ENCODE peak calls at places on chromosomes 11 and 22, in nine cellular contexts. W is CD4-positive, CD25-positive, alpha-beta regulatory T cell; F is neuronal stem cell; M is substantia nigra; N is thoracic aorta; E is CD8-positive, alpha-beta memory T cell; I is cardiac muscle cell; O is upper lobe of right lung; B is mesendoderm. Q is an unnamed sample.

GRCh38 chr11:69702239-69702668 is 1.6 kb downstream of the FGF19 start:
- DNase-seq in F (no peak), I (no peak), N (no peak), M (no peak), W (no peak), E (no peak), O (no peak), B (peak), Q (no peak)

GRCh38 chr11:111357150-111358037 is 21.7 kb downstream of the POU2AF1 start:
- DNase-seq in O (no peak), M (no peak), B (peak), F (no peak), E (no peak), N (no peak), I (no peak), W (no peak), Q (no peak)

GRCh38 chr11:93614111-93614784 is 47.2 kb upstream of the CEP295 start:
- DNase-seq in O (no peak), B (peak), M (no peak), E (peak), I (no peak), F (no peak), N (no peak), W (no peak), Q (no peak)

GRCh38 chr11:62770778-62771143 is 435 bp upstream of the TAF6L start:
- DNase-seq in E (no peak), N (no peak), B (no peak), O (no peak), M (peak), F (no peak), W (no peak), I (no peak), Q (no peak)

GRCh38 chr11:7672960-7673723 is at the start of gene CYB5R2:
- DNase-seq in W (no peak), F (peak), O (peak), M (peak), I (peak), B (peak), E (no peak), N (peak), Q (no peak)

GRCh38 chr11:2694495-2694894 is 5.3 kb downstream of the KCNQ1OT1 start:
- DNase-seq in N (no peak), M (no peak), O (no peak), W (no peak), B (no peak), I (no peak), F (no peak), E (no peak), Q (no peak)

GRCh38 chr11:69293819-69294505 is at the start of gene MYEOV:
- DNase-seq in M (no peak), N (no peak), B (peak), O (peak), W (no peak), I (no peak), F (no peak), E (no peak), Q (no peak)

GRCh38 chr22:39316440-39317083 is 2.9 kb downstream of the RPL3 start:
- DNase-seq in M (peak), E (peak), F (peak), B (peak), I (peak), N (no peak), O (peak), W (peak), Q (peak)

GRCh38 chr11:130020323-130020722 is 17.7 kb upstream of the PRDM10 start:
- DNase-seq in O (no peak), I (no peak), M (no peak), W (no peak), F (no peak), B (peak), N (no peak), E (no peak), Q (no peak)

GRCh38 chr11:122189259-122189658 is 73.2 kb upstream of the BLID start:
- DNase-seq in N (no peak), F (no peak), O (no peak), B (no peak), M (no peak), E (no peak), W (no peak), I (no peak), Q (no peak)

GRCh38 chr11:120565436-120566155 is 54.0 kb downstream of the GRIK4 start:
- DNase-seq in W (no peak), F (no peak), E (no peak), N (no peak), B (peak), M (no peak), I (no peak), O (no peak), Q (no peak)

GRCh38 chr11:78635814-78636506 is 61.3 kb upstream of the NARS2 start:
- DNase-seq in M (no peak), O (no peak), B (no peak), W (no peak), N (no peak), F (no peak), E (no peak), I (no peak), Q (no peak)

GRCh38 chr11:20566591-20567434 is 32.6 kb upstream of the SLC6A5 start:
- DNase-seq in W (no peak), M (no peak), F (no peak), E (no peak), O (no peak), B (no peak), I (no peak), N (no peak), Q (no peak)

GRCh38 chr11:6618117-6619020 is 853 bp downstream of the TPP1 start:
- DNase-seq in E (peak), O (peak), I (no peak), N (no peak), M (peak), B (peak), F (no peak), W (peak), Q (no peak)

GRCh38 chr11:75771646-75772410 is 3.2 kb downstream of the DGAT2 start:
- DNase-seq in W (no peak), I (no peak), B (no peak), E (no peak), O (peak), F (no peak), N (peak), M (no peak), Q (no peak)

GRCh38 chr22:37169947-37170688 is 17.9 kb downstream of the C1QTNF6 start:
- DNase-seq in O (peak), N (no peak), M (no peak), B (no peak), E (peak), F (no peak), I (no peak), W (no peak), Q (peak)

GRCh38 chr22:37166675-37167066 is 17.0 kb upstream of the IL2RB start:
- DNase-seq in E (peak), F (peak), M (peak), O (peak), B (peak), I (peak), N (peak), W (peak), Q (peak)

GRCh38 chr22:37169412-37169811 is 18.6 kb downstream of the C1QTNF6 start:
- DNase-seq in E (no peak), B (no peak), M (no peak), N (no peak), I (no peak), W (no peak), F (no peak), O (no peak), Q (peak)

GRCh38 chr22:37167176-37167980 is 17.7 kb upstream of the IL2RB start:
- DNase-seq in B (no peak), M (no peak), F (no peak), I (no peak), W (no peak), O (peak), N (no peak), E (no peak), Q (peak)

DNA sequence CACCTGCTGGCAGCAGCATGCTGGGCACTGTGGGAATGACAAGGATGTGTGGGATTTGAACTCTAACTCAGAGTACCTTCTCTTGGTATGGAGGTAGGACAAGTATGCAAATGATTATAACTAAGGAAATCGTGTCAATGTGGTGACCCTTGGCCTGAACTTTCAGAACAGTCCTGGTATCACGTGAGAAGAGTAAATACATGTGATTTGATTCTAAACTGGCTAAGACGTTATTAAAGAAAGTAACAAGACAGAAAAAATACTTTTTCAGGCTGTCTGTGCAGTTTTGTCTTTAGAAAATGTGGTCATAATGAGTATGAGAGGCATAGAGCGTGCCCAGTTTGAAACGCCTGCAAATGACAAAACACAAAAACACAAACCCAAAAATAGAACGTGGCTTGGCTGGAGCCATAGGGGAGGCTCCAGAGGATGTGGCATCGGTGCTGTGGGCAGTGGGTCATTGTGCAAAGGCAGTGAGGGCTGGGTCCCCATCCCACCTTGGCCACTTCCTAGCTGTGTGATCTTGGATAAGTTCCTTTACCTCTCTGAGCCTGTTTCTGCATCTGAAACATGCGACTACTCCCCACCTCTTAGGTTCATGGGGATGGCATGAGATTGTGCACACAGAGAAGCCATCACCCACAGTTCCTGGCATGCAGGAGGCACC is 18.4 kb upstream of the IL2RB start:
- DNase-seq in B (no peak), M (no peak), E (no peak), N (no peak), I (no peak), W (no peak), O (no peak), F (no peak), Q (peak)
- H3K27ac ChIP-seq in B (no peak), M (no peak), E (peak), N (no peak), I (no peak), W (peak), O (peak), F (no peak), Q (no peak)

GRCh38 chr11:16985297-16985696 is 28.9 kb downstream of the PLEKHA7 start:
- DNase-seq in N (no peak), E (no peak), M (no peak), F (no peak), I (no peak), B (no peak), O (no peak), W (no peak), Q (no peak)

GRCh38 chr11:16984229-16984628 is 30.0 kb downstream of the PLEKHA7 start:
- DNase-seq in E (no peak), B (no peak), O (no peak), I (no peak), W (no peak), M (no peak), F (no peak), N (no peak), Q (no peak)

GRCh38 chr11:16987205-16987568 is 27.0 kb downstream of the PLEKHA7 start:
- DNase-seq in O (no peak), I (peak), B (no peak), E (no peak), M (no peak), W (no peak), F (no peak), N (no peak), Q (no peak)

GRCh38 chr11:16989554-16989953 is 24.7 kb downstream of the PLEKHA7 start:
- DNase-seq in F (no peak), I (no peak), B (no peak), E (no peak), O (no peak), N (no peak), W (no peak), M (no peak), Q (no peak)

GRCh38 chr11:16986434-16987204 is 27.6 kb downstream of the PLEKHA7 start:
- DNase-seq in F (no peak), B (peak), N (no peak), I (no peak), M (no peak), O (peak), E (peak), W (no peak), Q (no peak)
- H3K27ac ChIP-seq in F (no peak), B (no peak), N (no peak), I (no peak), M (no peak), O (peak), E (no peak), W (no peak), Q (no peak)

DNA sequence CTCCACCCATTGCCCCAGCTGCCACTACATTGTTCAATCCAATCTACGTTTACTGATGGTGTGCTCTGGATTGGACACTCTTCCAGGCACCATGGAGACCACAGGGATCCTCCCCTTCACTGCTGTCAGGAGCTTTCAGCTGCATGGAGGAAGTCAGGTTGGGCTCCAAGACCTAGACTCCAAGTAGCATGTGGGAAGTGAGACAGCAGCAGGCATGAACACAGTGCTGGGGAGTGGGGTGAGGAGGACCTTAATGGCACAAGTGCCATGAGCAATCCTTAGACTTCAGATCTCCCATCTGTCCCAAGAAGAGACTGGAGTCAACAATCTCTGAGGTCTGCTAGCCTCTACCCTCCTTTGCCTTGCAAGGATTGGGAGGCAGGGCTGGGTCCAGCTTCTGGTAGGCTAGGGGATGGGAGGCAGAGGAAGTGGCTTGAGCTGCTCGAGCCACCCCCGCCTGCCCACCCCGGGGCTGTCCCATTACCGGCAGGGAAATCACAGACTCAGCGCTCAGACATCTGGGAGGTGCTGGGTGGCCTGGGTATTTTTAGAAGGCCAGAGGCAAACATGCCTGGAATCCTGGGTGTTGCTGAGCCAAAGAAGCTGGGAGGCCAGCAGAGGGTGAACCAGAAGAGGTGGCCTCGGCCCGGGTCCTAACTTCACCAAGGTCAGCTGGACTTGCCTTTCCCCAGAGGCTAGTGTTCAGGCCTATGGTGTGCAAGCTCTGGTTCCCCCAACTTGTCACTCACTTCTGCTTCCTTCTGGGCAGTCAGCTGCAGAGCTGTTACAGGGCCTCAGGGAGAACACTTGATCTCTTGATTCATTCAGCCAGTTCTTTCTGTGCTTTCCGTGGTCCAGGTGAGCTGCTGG is 15.3 kb upstream of the FCHSD2 start:
- DNase-seq in B (no peak), F (no peak), M (peak), N (peak), W (no peak), I (peak), O (peak), E (no peak), Q (no peak)
- H3K27ac ChIP-seq in B (no peak), F (no peak), M (no peak), N (peak), W (no peak), I (peak), O (peak), E (no peak), Q (no peak)

DNA sequence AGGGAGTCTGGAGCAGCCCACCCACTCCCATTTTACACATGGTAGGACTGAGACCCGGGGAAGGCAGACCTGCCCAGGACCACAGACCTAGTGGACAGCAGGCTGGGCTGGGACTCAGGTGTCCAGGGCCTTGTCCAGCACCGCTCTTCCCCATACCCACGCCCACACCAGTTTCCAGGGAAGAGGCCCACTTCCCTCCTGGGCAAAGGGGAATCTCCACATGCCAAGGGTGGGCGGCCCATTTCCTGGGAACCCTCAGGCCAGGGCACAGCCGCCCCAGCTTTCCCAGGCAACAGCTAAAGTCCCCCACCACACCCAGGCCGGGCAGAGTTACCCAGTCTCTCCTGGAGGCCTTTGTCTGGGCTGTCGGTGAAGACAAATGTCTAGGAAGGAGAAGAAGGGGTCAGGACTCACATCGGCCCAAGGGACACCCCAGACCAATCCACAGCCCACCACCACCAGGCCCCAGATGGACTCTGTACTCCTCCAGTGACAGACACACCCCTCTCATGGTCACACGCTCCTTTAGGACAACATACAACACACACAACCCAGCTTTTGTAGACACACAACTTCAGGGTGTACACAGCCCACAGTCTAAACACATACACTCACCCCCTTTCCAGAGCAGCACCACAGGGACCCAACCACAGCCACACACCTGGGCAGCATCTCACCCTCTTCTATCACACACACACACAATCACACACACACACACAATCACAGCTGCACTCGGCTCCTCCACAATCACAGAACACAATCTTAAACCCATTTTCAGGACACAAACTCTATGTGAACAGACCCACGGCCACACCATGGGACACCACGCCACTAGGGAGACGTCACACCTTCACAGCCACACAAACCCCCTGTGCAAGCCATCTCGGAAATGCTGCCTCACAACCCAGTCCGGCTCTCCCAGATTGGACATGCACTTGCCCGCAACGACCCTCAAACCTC is 5.5 kb downstream of the MFNG start:
- DNase-seq in B (no peak), M (no peak), N (no peak), W (no peak), F (no peak), I (no peak), O (no peak), E (no peak), Q (no peak)
- H3K27ac ChIP-seq in B (no peak), M (no peak), N (no peak), W (no peak), F (no peak), I (no peak), O (no peak), E (no peak), Q (no peak)

DNA sequence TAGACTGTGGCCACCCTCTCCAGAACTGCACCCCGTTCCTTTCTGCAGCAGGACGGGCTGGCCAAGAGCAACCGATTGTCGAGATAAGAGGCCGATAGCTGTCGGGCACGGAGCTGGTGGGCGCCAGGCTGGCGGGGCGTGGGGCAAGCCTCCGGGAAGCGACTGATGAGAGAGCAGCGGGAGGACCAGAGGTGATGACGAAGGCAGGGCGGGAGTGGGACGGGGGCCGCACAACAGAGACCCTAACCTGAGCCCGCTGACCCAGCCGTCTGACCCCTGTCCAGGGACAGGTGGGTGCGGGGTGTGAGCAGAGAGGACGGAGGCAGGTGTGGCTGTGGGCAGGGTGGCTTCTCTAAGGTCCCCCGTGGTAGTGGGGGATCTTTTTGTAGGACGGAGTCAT is 7.3 kb upstream of the BRSK2 start:
- DNase-seq in M (no peak), O (no peak), B (no peak), I (no peak), E (no peak), N (no peak), F (no peak), W (no peak), Q (no peak)
- H3K27ac ChIP-seq in M (no peak), O (peak), B (no peak), I (no peak), E (peak), N (no peak), F (no peak), W (peak), Q (peak)

GRCh38 chr11:123472236-123472935 is 42.3 kb downstream of the GRAMD1B start:
- DNase-seq in M (no peak), O (no peak), N (no peak), I (no peak), E (no peak), W (no peak), F (no peak), B (no peak), Q (no peak)

GRCh38 chr11:123477205-123477907 is 47.3 kb downstream of the GRAMD1B start:
- DNase-seq in M (no peak), F (no peak), E (no peak), O (no peak), W (no peak), B (no peak), N (no peak), I (no peak), Q (no peak)

GRCh38 chr11:123473941-123474668 is 44.0 kb downstream of the GRAMD1B start:
- DNase-seq in W (no peak), M (no peak), B (no peak), F (no peak), E (no peak), N (no peak), I (no peak), O (no peak), Q (no peak)

GRCh38 chr11:123475478-123475877 is 45.4 kb downstream of the GRAMD1B start:
- DNase-seq in E (no peak), W (no peak), O (no peak), M (no peak), I (peak), N (no peak), F (peak), B (peak), Q (no peak)

GRCh38 chr11:123474994-123475393 is 44.9 kb downstream of the GRAMD1B start:
- DNase-seq in I (no peak), B (no peak), F (no peak), M (no peak), W (no peak), N (no peak), E (no peak), O (no peak), Q (no peak)
- H3K27ac ChIP-seq in I (peak), B (no peak), F (no peak), M (no peak), W (no peak), N (no peak), E (no peak), O (no peak), Q (no peak)

GRCh38 chr11:114260483-114260882 is 35.7 kb upstream of the NNMT start:
- DNase-seq in W (no peak), N (no peak), M (no peak), E (no peak), B (no peak), I (no peak), O (no peak), F (no peak), Q (no peak)
- H3K27ac ChIP-seq in W (no peak), N (peak), M (peak), E (no peak), B (no peak), I (no peak), O (no peak), F (no peak), Q (peak)

DNA sequence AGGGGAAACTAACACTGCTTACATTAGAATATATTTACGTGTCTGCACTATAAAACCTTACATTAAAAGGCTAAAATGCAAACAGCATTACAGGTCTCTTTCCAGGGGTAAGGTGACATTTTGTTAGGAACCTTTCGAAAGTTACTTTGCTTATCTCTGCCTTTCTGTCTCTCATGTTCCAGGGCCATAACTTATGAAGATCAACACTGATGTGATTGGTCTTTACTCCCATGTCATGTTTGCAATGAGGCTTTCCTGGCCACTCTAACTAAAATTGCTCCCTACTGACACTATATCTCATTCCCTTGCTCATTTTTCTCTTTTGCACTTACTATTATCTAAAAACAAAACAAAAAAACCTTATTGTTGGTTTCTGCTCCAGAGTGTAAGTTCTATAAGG is 119.0 kb downstream of the JRKL start:
- DNase-seq in F (no peak), E (no peak), M (no peak), N (no peak), O (no peak), B (no peak), I (no peak), W (no peak), Q (no peak)
- H3K27ac ChIP-seq in F (no peak), E (no peak), M (no peak), N (no peak), O (no peak), B (no peak), I (no peak), W (no peak), Q (no peak)

Q was measured in dorsolateral prefrontal cortex.